ENCODE peak calls at places on chromosomes 16 and 17, in eight cellular contexts. W, S, C, L, Z, V, T and X are unnamed samples.

GRCh38 chr17:35245196-35245486 is 2.3 kb downstream of the SLFN5 start:
- DNase-seq in C (no peak), L (no peak), V (peak; percentile 68), Z (no peak), T (no peak), S (no peak), W (no peak), X (peak; percentile 83)

GRCh38 chr17:17413821-17414220 is 63.0 kb upstream of the MED9 start:
- DNase-seq in C (no peak), W (no peak), V (no peak), Z (no peak), L (no peak), T (no peak), S (no peak), X (no peak)

GRCh38 chr16:30660424-30661251 is 2.4 kb downstream of the FBRS start:
- DNase-seq in C (no peak), W (peak; percentile 62), Z (no peak), L (peak; percentile 68), V (no peak), S (no peak), T (peak; percentile 85), X (no peak)

GRCh38 chr17:64304512-64304911 is 41.5 kb upstream of the TEX2 start:
- DNase-seq in L (no peak), W (no peak), S (no peak), T (no peak), C (no peak), Z (no peak), V (no peak), X (no peak)

GRCh38 chr16:67163164-67163902 is 1.2 kb upstream of the HSF4 start:
- DNase-seq in Z (peak; percentile 83), C (peak; percentile 65), V (no peak), T (no peak), L (no peak), S (peak; percentile 82), W (no peak), X (no peak)

GRCh38 chr17:72416054-72416691 is 295.4 kb downstream of the SOX9 start:
- DNase-seq in W (no peak), Z (peak; percentile 72), T (no peak), S (peak; percentile 41), C (peak; percentile 17), L (no peak), V (no peak), X (no peak)

GRCh38 chr17:10927712-10928111 is 89.8 kb upstream of the PIRT start:
- DNase-seq in W (no peak), V (no peak), T (no peak), C (no peak), Z (no peak), L (no peak), S (no peak), X (no peak)

GRCh38 chr16:89505204-89506112 is 2.7 kb upstream of the SPG7 start:
- DNase-seq in C (no peak), V (peak; percentile 95), T (no peak), W (peak; percentile 94), Z (no peak), L (peak; percentile 88), S (no peak), X (peak; percentile 90)

GRCh38 chr17:4852504-4853075 is 19.4 kb downstream of the MINK1 start:
- DNase-seq in Z (peak; percentile 48), T (no peak), W (no peak), C (no peak), V (no peak), S (no peak), L (no peak), X (peak; percentile 63)

GRCh38 chr17:80441133-80441578 is 26.2 kb downstream of the ENDOV start:
- DNase-seq in V (no peak), C (peak; percentile 89), L (peak; percentile 80), Z (peak; percentile 59), W (peak; percentile 65), T (peak; percentile 64), S (peak; percentile 92), X (peak; percentile 40)

GRCh38 chr16:31458073-31458834 is 1.0 kb upstream of the ARMC5 start:
- DNase-seq in Z (peak; percentile 58), T (peak; percentile 81), V (no peak), C (peak; percentile 71), W (peak; percentile 77), L (peak; percentile 76), S (peak; percentile 69), X (no peak)

GRCh38 chr16:9647981-9648701 is 534.1 kb downstream of the GRIN2A start:
- DNase-seq in W (peak; percentile 22), Z (peak; percentile 33), C (peak; percentile 80), L (peak; percentile 69), V (no peak), T (peak; percentile 31), S (peak; percentile 63), X (peak; percentile 43)

GRCh38 chr16:83953796-83954576 is 946 bp downstream of the OSGIN1 start:
- DNase-seq in C (peak; percentile 66), S (peak; percentile 54), L (peak; percentile 70), Z (no peak), T (peak; percentile 66), W (peak; percentile 49), V (peak; percentile 72), X (peak; percentile 58)

GRCh38 chr17:78828470-78829185 is 12.0 kb downstream of the USP36 start:
- DNase-seq in W (no peak), Z (peak; percentile 42), L (peak; percentile 26), S (peak; percentile 24), T (no peak), V (peak; percentile 24), C (peak; percentile 30), X (peak; percentile 53)

GRCh38 chr17:52648995-52649394 is 490.5 kb upstream of the CA10 start:
- DNase-seq in Z (no peak), W (no peak), V (no peak), C (no peak), T (no peak), S (no peak), L (peak; percentile 50), X (no peak)

GRCh38 chr17:58577696-58578095 is 63.3 kb upstream of the MTMR4 start:
- DNase-seq in W (peak; percentile 79), S (peak; percentile 86), V (peak; percentile 77), L (peak; percentile 53), T (peak; percentile 84), C (peak; percentile 90), Z (peak; percentile 56), X (peak; percentile 80)

GRCh38 chr17:42720996-42721583 is 23.8 kb downstream of the EZH1 start:
- DNase-seq in L (peak; percentile 87), C (peak; percentile 87), V (peak; percentile 46), T (peak; percentile 82), Z (peak; percentile 75), W (peak; percentile 84), S (peak; percentile 83), X (peak; percentile 80)

GRCh38 chr17:31530391-31530990 is 139.0 kb downstream of the RAB11FIP4 start:
- DNase-seq in C (no peak), S (peak; percentile 48), T (no peak), L (no peak), W (no peak), V (no peak), Z (no peak), X (no peak)

GRCh38 chr16:9260665-9261064 is 169.2 kb downstream of the HAPSTR1 start:
- DNase-seq in S (no peak), W (no peak), L (no peak), Z (no peak), V (no peak), C (no peak), T (no peak), X (no peak)

GRCh38 chr16:732332-732731 is 5.4 kb downstream of the HAGHL start:
- DNase-seq in W (no peak), T (no peak), C (no peak), V (no peak), L (no peak), Z (no peak), S (no peak), X (no peak)

GRCh38 chr16:732936-733335 is 6.0 kb downstream of the HAGHL start:
- DNase-seq in T (no peak), W (no peak), S (no peak), C (peak; percentile 65), L (no peak), V (no peak), Z (no peak), X (peak; percentile 50)

GRCh38 chr16:734208-734980 is 6.4 kb downstream of the CIAO3 start:
- DNase-seq in W (no peak), T (no peak), S (no peak), Z (no peak), C (no peak), L (no peak), V (no peak), X (no peak)

GRCh38 chr16:734981-735881 is 5.6 kb downstream of the CIAO3 start:
- DNase-seq in S (no peak), L (no peak), W (no peak), T (no peak), V (no peak), C (no peak), Z (no peak), X (no peak)

GRCh38 chr16:733382-734207 is 6.7 kb downstream of the HAGHL start:
- DNase-seq in L (no peak), T (no peak), C (peak; percentile 79), Z (peak; percentile 87), V (no peak), W (no peak), S (peak; percentile 35), X (no peak)
- H2AFZ ChIP-seq in L (no peak overlapping the region), T (no peak overlapping the region), C (no peak overlapping the region), Z (no peak overlapping the region), V (no peak overlapping the region), W (no peak overlapping the region), S (no peak overlapping the region), X (no peak overlapping the region)

DNA sequence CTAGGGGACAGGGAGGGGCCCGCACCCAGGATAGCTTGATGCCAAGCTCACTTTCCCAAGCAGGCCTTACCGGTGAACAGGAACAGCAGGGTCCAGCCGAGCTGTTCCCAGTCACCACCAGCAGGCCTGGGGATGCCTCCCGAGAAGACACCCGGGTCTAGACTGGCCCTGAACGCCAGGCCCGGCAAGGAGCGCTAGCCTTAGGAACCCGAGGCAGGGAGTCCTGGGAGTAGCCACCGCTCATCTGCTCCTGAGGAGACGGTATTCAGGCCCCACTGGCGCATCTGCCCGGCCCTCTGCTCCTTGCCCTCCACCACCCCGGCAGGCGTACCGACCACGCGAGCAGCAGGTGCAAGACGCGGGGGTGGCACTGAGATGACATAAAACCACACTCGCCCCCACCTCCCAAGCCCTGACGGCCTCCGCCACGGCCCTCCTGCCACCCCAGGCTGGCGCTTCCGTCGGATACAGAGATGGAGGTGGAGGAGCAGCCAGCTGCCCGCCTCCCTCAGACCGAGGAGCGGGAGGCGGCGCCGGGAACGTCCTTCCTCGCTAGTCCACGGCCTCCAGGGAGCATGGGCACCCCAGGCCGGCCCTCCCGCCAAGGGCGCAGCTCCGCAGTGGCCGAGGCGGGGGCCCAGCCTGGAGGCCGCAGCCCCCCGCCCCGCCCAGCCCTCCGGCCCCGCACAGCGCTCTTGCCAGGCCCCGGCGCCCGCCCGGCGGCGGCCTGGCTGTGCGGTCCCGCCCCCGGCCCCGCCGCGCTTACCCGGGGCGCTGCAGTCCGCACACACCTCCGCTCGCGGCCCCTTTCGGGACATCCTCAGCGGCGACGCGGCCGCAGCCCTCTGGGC is 662 bp downstream of the GIT1 start:
- DNase-seq in V (no peak), Z (peak; percentile 58), L (peak; percentile 67), W (peak; percentile 61), C (peak; percentile 63), T (peak; percentile 36), S (peak; percentile 79), X (peak; percentile 15)
- TF ChIP-seq EZH2phosphoT487 in V (no peak), Z (no peak), L (no peak), W (no peak), C (no peak), T (no peak), S (no peak), X (no peak)

GRCh38 chr16:85010931-85011845 is at the start of gene ZDHHC7:
- DNase-seq in L (peak; percentile 94), Z (peak; percentile 96), S (peak; percentile 94), C (peak; percentile 93), T (peak; percentile 73), W (peak; percentile 91), V (peak; percentile 69), X (peak; percentile 75)
- TF ChIP-seq CTCF in L (peak; percentile 15), Z (no peak), S (peak; percentile 20), C (no peak), T (no peak), W (peak; percentile 38), V (no peak), X (no peak)

GRCh38 chr17:57143341-57143740 is 58.3 kb downstream of the AKAP1 start:
- DNase-seq in C (no peak), V (no peak), L (no peak), S (no peak), Z (no peak), T (no peak), W (no peak), X (no peak)
- H2AFZ ChIP-seq in C (peak overlapping the region; percentile 44), V (no peak overlapping the region), L (no peak overlapping the region), S (no peak overlapping the region), Z (no peak overlapping the region), T (no peak overlapping the region), W (no peak overlapping the region), X (no peak overlapping the region)